ENCODE peak calls at places on chromosomes 5 and 9, in nine cellular contexts. Z, P, L, E, U, H, C, S and N are unnamed samples.

GRCh38 chr5:151223447-151224264 is at the start of gene CCDC69:
- DNase-seq in Z (peak; percentile 72), P (peak; percentile 88), L (no peak), E (peak; percentile 82), U (peak; percentile 79), H (peak; percentile 80), C (peak; percentile 82), S (no peak), N (peak; percentile 84)

GRCh38 chr9:91060520-91061343 is 259.1 kb downstream of the SYK start:
- DNase-seq in Z (peak; percentile 88), P (no peak), L (no peak), E (peak; percentile 41), U (peak; percentile 97), H (no peak), C (peak; percentile 53), S (no peak), N (no peak)

GRCh38 chr5:33726422-33727165 is 165.2 kb downstream of the ADAMTS12 start:
- DNase-seq in Z (no peak), P (no peak), L (no peak), E (no peak), U (peak; percentile 52), H (no peak), C (no peak), S (no peak), N (no peak)

GRCh38 chr5:173686950-173687349 is 70.5 kb upstream of the BOD1 start:
- DNase-seq in Z (no peak), P (no peak), L (no peak), E (no peak), U (no peak), H (no peak), C (no peak), S (no peak), N (no peak)

GRCh38 chr5:83877911-83878706 is 157.5 kb upstream of the HAPLN1 start:
- DNase-seq in Z (no peak), P (no peak), L (no peak), E (no peak), U (peak; percentile 75), H (no peak), C (no peak), S (no peak), N (no peak)

GRCh38 chr5:126849101-126849678 is 72.3 kb downstream of the LMNB1 start:
- DNase-seq in Z (no peak), P (no peak), L (no peak), E (no peak), U (peak; percentile 84), H (no peak), C (no peak), S (no peak), N (no peak)

GRCh38 chr5:96852769-96853168 is 23.5 kb upstream of the ERAP2 start:
- DNase-seq in Z (no peak), P (no peak), L (no peak), E (no peak), U (no peak), H (no peak), C (no peak), S (no peak), N (no peak)

GRCh38 chr5:56564451-56565223 is 250.7 kb upstream of the MAP3K1 start:
- DNase-seq in Z (no peak), P (no peak), L (no peak), E (no peak), U (peak; percentile 89), H (no peak), C (no peak), S (no peak), N (peak; percentile 56)

GRCh38 chr5:111863801-111864200 is 106.8 kb upstream of the NREP start:
- DNase-seq in Z (no peak), P (no peak), L (no peak), E (no peak), U (no peak), H (no peak), C (no peak), S (no peak), N (no peak)

GRCh38 chr5:14490309-14490711 is 91.3 kb upstream of the OTULINL start:
- DNase-seq in Z (no peak), P (peak; percentile 81), L (no peak), E (peak; percentile 28), U (no peak), H (peak; percentile 29), C (peak; percentile 50), S (no peak), N (peak; percentile 76)

GRCh38 chr5:119367502-119368237 is 11.9 kb downstream of the TNFAIP8 start:
- DNase-seq in Z (no peak), P (no peak), L (no peak), E (no peak), U (peak; percentile 44), H (no peak), C (no peak), S (no peak), N (no peak)

GRCh38 chr9:93118863-93119702 is 15.0 kb downstream of the NINJ1 start:
- DNase-seq in Z (no peak), P (peak; percentile 53), L (no peak), E (no peak), U (no peak), H (no peak), C (peak; percentile 17), S (no peak), N (peak; percentile 59)

GRCh38 chr9:19104528-19105282 is 2.0 kb upstream of the HAUS6 start:
- DNase-seq in Z (peak; percentile 36), P (no peak), L (no peak), E (peak; percentile 36), U (no peak), H (no peak), C (no peak), S (no peak), N (no peak)

GRCh38 chr9:110809038-110809595 is 140.5 kb downstream of the MUSK start:
- DNase-seq in Z (no peak), P (no peak), L (no peak), E (no peak), U (no peak), H (no peak), C (no peak), S (no peak), N (no peak)

GRCh38 chr5:174532453-174533126 is 191.8 kb upstream of the MSX2 start:
- DNase-seq in Z (peak; percentile 87), P (peak; percentile 90), L (no peak), E (peak; percentile 56), U (peak; percentile 97), H (peak; percentile 52), C (peak; percentile 81), S (peak; percentile 52), N (peak; percentile 86)

GRCh38 chr9:34568133-34568532 is 21.4 kb downstream of the CNTFR start:
- DNase-seq in Z (no peak), P (no peak), L (no peak), E (no peak), U (no peak), H (peak; percentile 2), C (no peak), S (no peak), N (no peak)

DNA sequence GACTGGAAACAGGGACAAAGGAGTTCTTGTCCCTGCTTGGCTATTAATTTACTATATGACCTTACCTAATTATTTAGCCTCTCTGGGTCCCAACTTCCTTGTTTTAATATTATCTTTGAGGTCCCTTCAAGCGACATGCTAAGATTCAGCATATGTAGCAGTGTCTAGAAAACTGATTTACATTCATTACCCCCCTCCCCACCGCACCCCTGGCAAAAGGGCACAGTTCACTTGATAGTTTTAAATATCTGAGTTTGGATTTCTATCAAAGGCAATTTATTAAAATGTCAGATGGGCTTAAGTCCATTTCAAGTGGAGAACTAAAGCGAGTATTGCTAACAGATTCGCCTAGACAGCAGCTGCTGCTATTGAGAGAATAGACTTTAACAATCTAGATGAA is 3.9 kb downstream of the CEMIP2 start:
- DNase-seq in Z (no peak), P (no peak), L (no peak), E (no peak), U (no peak), H (no peak), C (no peak), S (no peak), N (no peak)
- H3K4me3 ChIP-seq in Z (no peak overlapping the region), P (no peak overlapping the region), L (peak overlapping the region; percentile 31), E (no peak overlapping the region), U (no peak overlapping the region), H (peak overlapping the region; percentile 5), C (no peak overlapping the region), S (no peak overlapping the region), N (no peak overlapping the region)

DNA sequence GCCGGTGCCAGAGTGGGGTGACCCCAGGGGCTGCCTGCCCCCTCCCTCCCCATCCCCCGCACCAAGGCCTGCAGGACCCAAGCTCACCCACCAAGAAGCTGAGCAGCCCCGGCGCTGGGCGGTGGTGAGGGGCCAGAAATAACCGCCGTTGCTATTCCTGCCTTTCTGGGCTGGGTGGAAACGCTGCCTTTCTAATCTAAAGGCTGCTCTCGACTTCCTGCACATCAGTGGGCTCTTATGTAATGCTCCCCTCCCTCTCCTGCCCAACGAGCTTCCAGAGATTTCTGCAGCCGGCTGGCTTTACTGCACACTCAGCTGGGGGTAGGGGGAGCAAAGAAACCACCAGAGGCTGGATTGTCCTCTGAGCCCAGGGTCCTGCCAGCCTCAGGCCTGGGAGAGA is 6.9 kb upstream of the EGR1 start:
- DNase-seq in Z (no peak), P (no peak), L (no peak), E (no peak), U (peak; percentile 69), H (no peak), C (no peak), S (no peak), N (no peak)
- H3K4me1 ChIP-seq in Z (peaks cover 2% of the 10 kb centered on the region), P (no peaks in the 10 kb centered on the region), L (peaks cover 23% of the 10 kb centered on the region), E (peaks cover 3% of the 10 kb centered on the region), U (peaks cover 49% of the 10 kb centered on the region), H (peaks cover 62% of the 10 kb centered on the region), C (peaks cover 3% of the 10 kb centered on the region), S (no peaks in the 10 kb centered on the region), N (peaks cover 9% of the 10 kb centered on the region)

DNA sequence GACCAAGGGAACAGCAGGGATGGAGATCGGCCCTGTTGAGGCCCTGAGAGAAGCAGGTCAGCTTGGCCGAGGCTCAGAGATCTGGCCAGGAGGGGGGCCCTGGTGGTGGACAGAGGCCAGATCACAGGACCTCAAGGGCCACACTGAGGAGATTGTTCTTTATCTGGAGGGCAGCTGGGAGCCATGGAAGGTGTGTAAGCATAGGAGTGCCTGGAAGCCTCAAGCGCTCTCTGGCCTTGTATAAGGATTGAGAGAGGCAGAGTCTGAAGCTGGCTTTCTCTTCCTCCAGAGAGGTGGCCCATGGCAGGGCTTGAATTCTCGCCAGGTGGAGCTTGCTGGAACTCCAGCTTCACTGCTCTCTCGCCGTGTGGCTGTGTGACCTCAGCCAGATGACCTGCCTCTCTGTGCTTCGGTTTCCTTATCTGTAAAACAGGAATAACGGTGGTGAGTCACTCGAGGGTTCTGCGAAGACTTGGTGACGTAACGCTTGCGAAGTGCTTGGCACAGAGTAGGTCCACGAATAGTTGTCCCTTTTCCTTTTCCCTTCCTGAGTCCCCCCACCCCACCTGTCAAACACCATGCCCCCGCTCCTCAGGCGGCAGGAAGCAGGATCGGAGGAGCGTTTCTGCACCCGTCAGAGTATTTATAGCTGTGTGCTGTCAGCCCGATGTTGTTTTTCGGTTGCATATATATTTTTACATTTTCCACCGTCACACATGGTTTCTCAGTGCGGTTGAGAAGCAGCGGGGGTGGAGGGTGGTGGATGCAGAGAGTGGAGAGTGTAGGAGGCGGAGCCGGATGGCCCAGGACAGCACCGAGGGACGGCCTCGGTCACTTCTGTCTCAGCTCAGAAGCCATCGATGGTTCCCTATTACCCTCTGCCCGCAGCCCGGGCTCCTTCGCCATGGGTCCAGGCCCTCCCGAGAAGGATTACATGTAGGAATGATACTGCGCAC is 17.0 kb upstream of the CRB2 start:
- DNase-seq in Z (no peak), P (peak; percentile 63), L (peak; percentile 9), E (peak; percentile 42), U (peak; percentile 52), H (peak; percentile 34), C (no peak), S (no peak), N (peak; percentile 78)
- H3K4me3 ChIP-seq in Z (no peak overlapping the region), P (peak overlapping the region; percentile 19), L (peak overlapping the region; percentile 67), E (no peak overlapping the region), U (no peak overlapping the region), H (peak overlapping the region; percentile 47), C (no peak overlapping the region), S (no peak overlapping the region), N (peak overlapping the region; percentile 4)

GRCh38 chr5:172450861-172451695 is 3.2 kb downstream of the SH3PXD2B start:
- DNase-seq in Z (no peak), P (no peak), L (peak; percentile 24), E (peak; percentile 43), U (peak; percentile 72), H (no peak), C (no peak), S (no peak), N (peak; percentile 40)
- H3K4me1 ChIP-seq in Z (peaks cover 9% of the 10 kb centered on the region), P (no peaks in the 10 kb centered on the region), L (peaks cover 5% of the 10 kb centered on the region), E (peaks cover 7% of the 10 kb centered on the region), U (peaks cover 7% of the 10 kb centered on the region), H (peaks cover 55% of the 10 kb centered on the region), C (peaks cover 38% of the 10 kb centered on the region), S (peaks cover 11% of the 10 kb centered on the region), N (peaks cover 8% of the 10 kb centered on the region)